ENCODE peak calls at places on chromosomes 11 and 22, in eight cellular contexts. One of them, this sample, is unnamed. For H3K9me2, the result is how much of the 10 kb centered on the place peaks cover.

GRCh38 chr22:43168416-43169309 is 17.3 kb downstream of the TSPO start:
- DNase-seq in HCT116: no peak
- DNase-seq in PC-9: no peak
- DNase-seq in hepatocyte: no peak
- DNase-seq in OCI-LY7: no peak
- DNase-seq in SK-N-SH: no peak
- DNase-seq in GM23338: no peak
- DNase-seq in MM.1S: no peak
- DNase-seq in this sample: no peak

GRCh38 chr11:34773211-34773610 is 143.0 kb downstream of the APIP start:
- DNase-seq in GM23338: no peak
- DNase-seq in OCI-LY7: no peak
- DNase-seq in hepatocyte: no peak
- DNase-seq in HCT116: no peak
- DNase-seq in SK-N-SH: no peak
- DNase-seq in MM.1S: no peak
- DNase-seq in PC-9: no peak
- DNase-seq in this sample: peak

GRCh38 chr11:95652002-95652472 is 137.5 kb downstream of the FAM76B start:
- DNase-seq in SK-N-SH: peak
- DNase-seq in GM23338: no peak
- DNase-seq in PC-9: no peak
- DNase-seq in OCI-LY7: no peak
- DNase-seq in hepatocyte: no peak
- DNase-seq in HCT116: no peak
- DNase-seq in MM.1S: no peak
- DNase-seq in this sample: no peak

GRCh38 chr22:43378011-43378704 is 33.7 kb upstream of the MPPED1 start:
- DNase-seq in OCI-LY7: no peak
- DNase-seq in GM23338: no peak
- DNase-seq in PC-9: no peak
- DNase-seq in SK-N-SH: no peak
- DNase-seq in HCT116: no peak
- DNase-seq in hepatocyte: peak
- DNase-seq in MM.1S: peak
- DNase-seq in this sample: no peak

GRCh38 chr22:49023879-49024774 is 803.5 kb downstream of the BRD1 start:
- DNase-seq in SK-N-SH: no peak
- DNase-seq in GM23338: no peak
- DNase-seq in hepatocyte: no peak
- DNase-seq in HCT116: no peak
- DNase-seq in OCI-LY7: no peak
- DNase-seq in MM.1S: no peak
- DNase-seq in PC-9: no peak
- DNase-seq in this sample: no peak

GRCh38 chr11:129930306-129930705 is 34.9 kb upstream of the NFRKB start:
- DNase-seq in PC-9: peak
- DNase-seq in HCT116: no peak
- DNase-seq in GM23338: no peak
- DNase-seq in MM.1S: no peak
- DNase-seq in OCI-LY7: no peak
- DNase-seq in SK-N-SH: no peak
- DNase-seq in hepatocyte: peak
- DNase-seq in this sample: peak

GRCh38 chr22:35306350-35306967 is 6.8 kb downstream of the TOM1 start:
- DNase-seq in hepatocyte: no peak
- DNase-seq in SK-N-SH: no peak
- DNase-seq in HCT116: no peak
- DNase-seq in MM.1S: no peak
- DNase-seq in OCI-LY7: peak
- DNase-seq in GM23338: no peak
- DNase-seq in PC-9: no peak
- DNase-seq in this sample: no peak

GRCh38 chr11:64763804-64764611 is 4.2 kb upstream of the PYGM start:
- DNase-seq in HCT116: no peak
- DNase-seq in PC-9: no peak
- DNase-seq in hepatocyte: no peak
- DNase-seq in SK-N-SH: no peak
- DNase-seq in OCI-LY7: no peak
- DNase-seq in MM.1S: no peak
- DNase-seq in GM23338: no peak
- DNase-seq in this sample: no peak

GRCh38 chr11:77820565-77821348 is at the start of the genes AAMDC and RSF1:
- DNase-seq in MM.1S: peak
- DNase-seq in OCI-LY7: peak
- DNase-seq in HCT116: peak
- DNase-seq in PC-9: peak
- DNase-seq in GM23338: peak
- DNase-seq in hepatocyte: peak
- DNase-seq in SK-N-SH: peak
- DNase-seq in this sample: peak

GRCh38 chr11:117064275-117064674 is 34.0 kb downstream of the SIK3 start:
- DNase-seq in OCI-LY7: no peak
- DNase-seq in hepatocyte: no peak
- DNase-seq in MM.1S: peak
- DNase-seq in PC-9: no peak
- DNase-seq in HCT116: no peak
- DNase-seq in GM23338: no peak
- DNase-seq in SK-N-SH: no peak
- DNase-seq in this sample: peak

GRCh38 chr11:126748097-126748756 is 252.3 kb downstream of the KIRREL3 start:
- DNase-seq in HCT116: no peak
- DNase-seq in SK-N-SH: no peak
- DNase-seq in OCI-LY7: no peak
- DNase-seq in MM.1S: no peak
- DNase-seq in PC-9: no peak
- DNase-seq in GM23338: peak
- DNase-seq in hepatocyte: no peak
- DNase-seq in this sample: no peak

GRCh38 chr11:134516529-134516928 is 104.5 kb upstream of the B3GAT1 start:
- DNase-seq in HCT116: no peak
- DNase-seq in MM.1S: no peak
- DNase-seq in GM23338: peak
- DNase-seq in OCI-LY7: no peak
- DNase-seq in SK-N-SH: peak
- DNase-seq in PC-9: no peak
- DNase-seq in hepatocyte: no peak
- DNase-seq in this sample: no peak

GRCh38 chr11:87423161-87423560 is 385.4 kb downstream of the TMEM135 start:
- DNase-seq in OCI-LY7: no peak
- DNase-seq in HCT116: no peak
- DNase-seq in hepatocyte: no peak
- DNase-seq in GM23338: no peak
- DNase-seq in PC-9: no peak
- DNase-seq in SK-N-SH: no peak
- DNase-seq in MM.1S: no peak
- DNase-seq in this sample: no peak

GRCh38 chr22:48709976-48710375 is 1117.7 kb downstream of the BRD1 start:
- DNase-seq in PC-9: no peak
- DNase-seq in OCI-LY7: no peak
- DNase-seq in hepatocyte: no peak
- DNase-seq in MM.1S: no peak
- DNase-seq in HCT116: no peak
- DNase-seq in SK-N-SH: no peak
- DNase-seq in GM23338: no peak
- DNase-seq in this sample: no peak

GRCh38 chr11:8060801-8061554 is 20.0 kb upstream of the TUB start:
- DNase-seq in hepatocyte: no peak
- DNase-seq in PC-9: no peak
- DNase-seq in OCI-LY7: no peak
- DNase-seq in MM.1S: no peak
- DNase-seq in HCT116: no peak
- DNase-seq in SK-N-SH: no peak
- DNase-seq in GM23338: no peak
- DNase-seq in this sample: no peak

GRCh38 chr11:1779806-1780699 is 16.3 kb upstream of the CTSD start:
- DNase-seq in OCI-LY7: no peak
- DNase-seq in GM23338: no peak
- DNase-seq in PC-9: no peak
- DNase-seq in hepatocyte: no peak
- DNase-seq in HCT116: no peak
- DNase-seq in MM.1S: no peak
- DNase-seq in SK-N-SH: peak
- DNase-seq in this sample: no peak

GRCh38 chr11:122850076-122850631 is 11.9 kb downstream of the CRTAM start:
- DNase-seq in HCT116: no peak
- DNase-seq in hepatocyte: peak
- DNase-seq in OCI-LY7: no peak
- DNase-seq in SK-N-SH: no peak
- DNase-seq in PC-9: peak
- DNase-seq in GM23338: peak
- DNase-seq in MM.1S: no peak
- DNase-seq in this sample: no peak

GRCh38 chr11:112655386-112655785 is 305.8 kb upstream of the NCAM1 start:
- DNase-seq in OCI-LY7: no peak
- DNase-seq in GM23338: no peak
- DNase-seq in hepatocyte: peak
- DNase-seq in PC-9: no peak
- DNase-seq in MM.1S: no peak
- DNase-seq in SK-N-SH: no peak
- DNase-seq in HCT116: no peak
- DNase-seq in this sample: no peak

GRCh38 chr11:44916797-44917196 is 33.9 kb downstream of the TP53I11 start:
- DNase-seq in MM.1S: peak
- DNase-seq in hepatocyte: no peak
- DNase-seq in SK-N-SH: no peak
- DNase-seq in HCT116: no peak
- DNase-seq in PC-9: no peak
- DNase-seq in OCI-LY7: no peak
- DNase-seq in GM23338: no peak
- DNase-seq in this sample: no peak

GRCh38 chr11:120404495-120404894 is 68.3 kb downstream of the ARHGEF12 start:
- DNase-seq in GM23338: peak
- DNase-seq in HCT116: no peak
- DNase-seq in hepatocyte: no peak
- DNase-seq in SK-N-SH: no peak
- DNase-seq in OCI-LY7: no peak
- DNase-seq in MM.1S: no peak
- DNase-seq in PC-9: no peak
- DNase-seq in this sample: no peak

GRCh38 chr11:24598636-24599035 is 101.8 kb downstream of the LUZP2 start:
- DNase-seq in OCI-LY7: no peak
- DNase-seq in HCT116: no peak
- DNase-seq in hepatocyte: no peak
- DNase-seq in GM23338: no peak
- DNase-seq in SK-N-SH: peak
- DNase-seq in PC-9: no peak
- DNase-seq in MM.1S: no peak
- DNase-seq in this sample: no peak
- H3K4me2 ChIP-seq in OCI-LY7: no peak
- H3K4me2 ChIP-seq in HCT116: no peak
- H3K4me2 ChIP-seq in hepatocyte: no peak
- H3K4me2 ChIP-seq in GM23338: no peak
- H3K4me2 ChIP-seq in SK-N-SH: no peak
- H3K4me2 ChIP-seq in PC-9: no peak
- H3K4me2 ChIP-seq in MM.1S: no peak
- H3K4me2 ChIP-seq in this sample: no peak

DNA sequence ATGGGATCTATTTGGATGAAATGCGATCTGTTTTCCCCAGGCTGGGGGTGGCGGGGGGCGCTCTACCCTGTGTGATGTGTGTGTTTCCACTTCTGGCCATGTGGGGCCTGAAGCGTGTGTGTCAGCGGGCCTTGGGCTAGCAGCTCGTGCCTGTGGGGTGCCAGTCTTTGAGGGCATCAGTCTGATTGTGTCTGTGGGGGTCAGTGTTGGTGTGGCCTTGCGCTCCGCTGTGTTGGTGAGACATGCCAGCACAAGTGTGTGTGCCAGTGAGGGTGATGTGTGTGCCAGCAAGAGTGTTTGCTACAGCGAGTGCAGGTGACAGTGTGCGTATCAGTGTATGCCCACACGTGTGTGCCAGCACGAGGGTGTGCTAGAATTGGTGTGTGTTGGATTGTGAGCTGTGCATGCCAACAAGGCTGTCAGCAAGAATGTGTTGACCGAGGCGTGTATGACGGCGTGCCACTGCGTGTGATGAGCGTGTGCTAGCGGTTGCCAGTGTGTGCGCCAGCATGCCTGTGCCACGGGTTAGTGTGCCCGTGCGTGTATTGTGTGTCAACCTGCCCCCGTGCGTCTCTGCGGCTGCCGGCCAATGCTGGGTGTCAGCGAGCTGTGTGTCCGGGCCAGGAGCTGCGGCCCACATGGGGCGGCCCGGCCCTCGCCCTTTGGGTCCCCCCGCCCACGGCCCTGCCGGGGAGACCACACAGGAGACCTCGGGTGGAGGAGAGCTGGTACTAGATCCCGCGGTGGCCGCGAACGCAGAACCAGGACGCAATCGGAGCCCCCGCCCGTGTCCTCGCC is 519 bp downstream of the ARRB1 start:
- DNase-seq in OCI-LY7: no peak
- DNase-seq in hepatocyte: no peak
- DNase-seq in MM.1S: no peak
- DNase-seq in SK-N-SH: peak
- DNase-seq in HCT116: no peak
- DNase-seq in PC-9: no peak
- DNase-seq in GM23338: peak
- DNase-seq in this sample: peak
- TF ChIP-seq CTCF in OCI-LY7: peak
- TF ChIP-seq CTCF in hepatocyte: no peak
- TF ChIP-seq CTCF in MM.1S: no peak
- TF ChIP-seq CTCF in SK-N-SH: peak
- TF ChIP-seq CTCF in HCT116: no peak
- TF ChIP-seq CTCF in PC-9: no peak
- TF ChIP-seq CTCF in GM23338: peak
- TF ChIP-seq CTCF in this sample: peak

GRCh38 chr11:82969811-82970210 is 68.3 kb downstream of the DDIAS start:
- DNase-seq in SK-N-SH: no peak
- DNase-seq in PC-9: no peak
- DNase-seq in OCI-LY7: peak
- DNase-seq in HCT116: no peak
- DNase-seq in GM23338: no peak
- DNase-seq in hepatocyte: no peak
- DNase-seq in MM.1S: peak
- DNase-seq in this sample: no peak
- H3K9me2 ChIP-seq in SK-N-SH: under half
- H3K9me2 ChIP-seq in PC-9: under half
- H3K9me2 ChIP-seq in OCI-LY7: under half
- H3K9me2 ChIP-seq in HCT116: under half
- H3K9me2 ChIP-seq in GM23338: under half
- H3K9me2 ChIP-seq in hepatocyte: under half
- H3K9me2 ChIP-seq in MM.1S: under half
- H3K9me2 ChIP-seq in this sample: under half

DNA sequence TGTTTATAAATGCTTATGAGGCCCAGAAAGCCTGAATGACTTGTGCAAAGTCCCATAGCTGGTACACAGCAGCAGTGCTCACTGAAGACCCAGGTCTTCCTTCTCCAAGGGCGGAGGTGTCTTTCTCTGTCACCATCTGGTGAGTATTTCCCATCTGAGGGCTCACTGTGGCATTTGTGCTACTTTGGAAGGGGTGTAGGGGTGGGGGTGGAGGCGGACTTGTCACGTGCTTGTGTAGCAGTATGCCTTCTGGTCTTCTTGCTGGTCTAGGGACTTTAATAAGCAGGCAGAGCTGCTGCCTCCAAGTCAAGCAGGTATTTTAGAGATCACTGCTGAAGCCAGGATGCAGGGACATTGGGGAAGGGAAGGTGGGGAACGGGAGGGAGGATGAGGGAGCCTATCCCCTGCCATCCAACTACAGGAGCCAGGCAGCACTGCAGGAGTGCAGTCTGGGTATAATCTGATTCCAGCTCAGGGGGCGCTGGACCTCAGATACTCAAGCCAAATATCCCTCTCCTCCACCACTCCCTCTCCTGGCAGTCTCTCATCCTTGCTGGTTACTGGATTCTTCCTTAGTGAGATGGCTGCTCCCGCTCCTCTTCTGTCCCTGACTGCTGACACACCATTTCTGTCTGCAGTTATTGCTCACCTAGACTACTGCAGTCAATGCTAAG is 3.4 kb downstream of the ABCC8 start:
- DNase-seq in OCI-LY7: no peak
- DNase-seq in hepatocyte: peak
- DNase-seq in GM23338: peak
- DNase-seq in PC-9: no peak
- DNase-seq in MM.1S: no peak
- DNase-seq in SK-N-SH: peak
- DNase-seq in HCT116: peak
- DNase-seq in this sample: peak
- H3K4me2 ChIP-seq in OCI-LY7: no peak
- H3K4me2 ChIP-seq in hepatocyte: no peak
- H3K4me2 ChIP-seq in GM23338: peak
- H3K4me2 ChIP-seq in PC-9: no peak
- H3K4me2 ChIP-seq in MM.1S: no peak
- H3K4me2 ChIP-seq in SK-N-SH: no peak
- H3K4me2 ChIP-seq in HCT116: peak
- H3K4me2 ChIP-seq in this sample: no peak